ENCODE peak calls at places on chromosomes 1 and 21, in ten cellular contexts. W is NCI-H1436; T is A549; V is glutamatergic neuron; E is NCI-H446; S is Caki2; K is activated naive CD4-positive, alpha-beta T cell treated with anti-CD3 and anti-CD28 coated beads for 36 hours; D is NCI-H1092; P is kidney; G is kidney tubule cell. Q is an unnamed sample.

GRCh38 chr1:95021794-95022193 is 51.0 kb downstream of the ALG14 start:
- DNase-seq in V (no peak), D (no peak), S (no peak), E (no peak), W (no peak), T (no peak), K (no peak), G (no peak), P (no peak), Q (no peak)

GRCh38 chr1:99198377-99198776 is 65.9 kb upstream of the PLPPR4 start:
- DNase-seq in G (no peak), S (no peak), E (no peak), T (no peak), V (no peak), D (no peak), P (no peak), W (no peak), K (no peak), Q (no peak)

GRCh38 chr1:31400393-31400792 is 12.6 kb upstream of the SERINC2 start:
- DNase-seq in K (no peak), W (no peak), D (no peak), P (no peak), E (no peak), G (no peak), T (no peak), S (no peak), V (no peak), Q (peak)

GRCh38 chr1:205633421-205633976 is 1.7 kb upstream of the ELK4 start:
- DNase-seq in W (no peak), T (no peak), G (no peak), D (no peak), E (no peak), P (no peak), V (no peak), K (no peak), S (no peak), Q (no peak)

GRCh38 chr1:14181191-14181793 is 417.2 kb upstream of the KAZN start:
- DNase-seq in S (no peak), V (no peak), D (no peak), K (no peak), P (no peak), T (no peak), E (no peak), W (peak), G (no peak), Q (no peak)

GRCh38 chr1:194437135-194437534 is 1250.7 kb upstream of the B3GALT2 start:
- DNase-seq in E (no peak), S (no peak), W (no peak), V (no peak), T (no peak), P (no peak), D (no peak), K (no peak), G (no peak), Q (no peak)

GRCh38 chr1:117657031-117657430 is 51.2 kb downstream of the TENT5C start:
- DNase-seq in P (no peak), G (peak), V (no peak), W (no peak), K (peak), S (no peak), E (no peak), T (no peak), D (no peak), Q (peak)

GRCh38 chr1:47592296-47592975 is 154.6 kb downstream of the FOXD2 start:
- DNase-seq in P (no peak), W (peak), V (no peak), K (no peak), S (no peak), G (no peak), D (peak), T (no peak), E (no peak), Q (no peak)

GRCh38 chr1:115064461-115064860 is 24.8 kb downstream of the TSPAN2 start:
- DNase-seq in E (no peak), S (no peak), V (no peak), T (no peak), W (no peak), D (no peak), P (no peak), K (no peak), G (no peak), Q (no peak)

GRCh38 chr1:59520759-59521442 is 224.0 kb downstream of the FGGY start:
- DNase-seq in K (no peak), G (peak), T (no peak), W (no peak), D (no peak), V (no peak), S (peak), P (peak), E (no peak), Q (no peak)

GRCh38 chr1:205191127-205191577 is 20.4 kb downstream of the DSTYK start:
- DNase-seq in S (peak), G (peak), V (no peak), P (no peak), W (no peak), T (no peak), D (no peak), K (no peak), E (no peak), Q (no peak)

GRCh38 chr21:27693376-27693775 is 726.5 kb upstream of the ADAMTS5 start:
- DNase-seq in D (no peak), V (no peak), K (no peak), T (no peak), S (peak), W (no peak), E (no peak), P (no peak), G (peak), Q (no peak)

GRCh38 chr1:172135923-172136610 is 284.4 kb upstream of the C1orf105 start:
- DNase-seq in T (no peak), S (no peak), V (no peak), P (no peak), K (no peak), W (no peak), E (no peak), G (no peak), D (no peak), Q (peak)

GRCh38 chr1:224325959-224326358 is 4.0 kb downstream of the NVL start:
- DNase-seq in W (no peak), G (no peak), D (no peak), E (no peak), K (no peak), T (no peak), P (no peak), S (no peak), V (no peak), Q (no peak)

GRCh38 chr1:229459815-229460214 is 25.9 kb upstream of the ACTA1 start:
- DNase-seq in W (no peak), S (no peak), P (no peak), E (no peak), T (no peak), D (no peak), V (no peak), G (no peak), K (no peak), Q (no peak)

GRCh38 chr1:79633456-79633855 is 626.9 kb upstream of the ADGRL4 start:
- DNase-seq in W (no peak), D (no peak), G (peak), T (no peak), S (no peak), K (no peak), V (no peak), E (no peak), P (no peak), Q (peak)

GRCh38 chr1:50271968-50272578 is 151.2 kb downstream of the DMRTA2 start:
- DNase-seq in P (no peak), V (peak), K (peak), E (no peak), T (peak), S (no peak), G (peak), W (peak), D (no peak), Q (peak)

GRCh38 chr1:86068126-86068805 is 88.3 kb downstream of the COL24A1 start:
- DNase-seq in G (no peak), K (no peak), T (no peak), D (no peak), S (no peak), W (no peak), E (peak), P (no peak), V (no peak), Q (no peak)

GRCh38 chr21:39456665-39457064 is 4.9 kb downstream of the SH3BGR start:
- DNase-seq in V (no peak), W (no peak), S (no peak), D (no peak), G (no peak), T (peak), E (no peak), K (no peak), P (no peak), Q (no peak)

GRCh38 chr1:180571060-180571831 is 12.5 kb downstream of the OVAAL start:
- DNase-seq in V (no peak), D (no peak), K (no peak), T (no peak), S (no peak), E (no peak), W (no peak), P (no peak), G (peak), Q (no peak)

GRCh38 chr1:202189919-202190715 is 3.5 kb upstream of the LGR6 start:
- DNase-seq in P (no peak), E (no peak), S (no peak), K (no peak), T (no peak), W (no peak), G (peak), D (no peak), V (no peak), Q (no peak)

GRCh38 chr1:231616667-231617066 is 9.9 kb upstream of the DISC1 start:
- DNase-seq in W (no peak), S (no peak), E (no peak), G (no peak), P (no peak), K (no peak), V (no peak), T (no peak), D (no peak), Q (no peak)

GRCh38 chr1:204726478-204726877 is 40.9 kb upstream of the LRRN2 start:
- DNase-seq in S (peak), E (peak), W (no peak), G (peak), K (peak), V (no peak), T (peak), P (no peak), D (no peak), Q (no peak)

GRCh38 chr1:105204836-105205371 is 1455.2 kb downstream of the AMY1C start:
- DNase-seq in V (peak), S (no peak), G (no peak), E (no peak), P (no peak), D (no peak), W (no peak), T (no peak), K (no peak), Q (no peak)

GRCh38 chr1:24745711-24746582 is 700 bp downstream of the CLIC4 start:
- DNase-seq in T (no peak), V (peak), P (no peak), S (peak), K (peak), E (peak), G (peak), W (no peak), D (peak), Q (no peak)

GRCh38 chr1:58726581-58726980 is 26.7 kb upstream of the MYSM1 start:
- DNase-seq in E (no peak), W (no peak), K (no peak), S (no peak), G (no peak), P (no peak), V (no peak), T (no peak), D (no peak), Q (no peak)

GRCh38 chr1:196002906-196003305 is 605.3 kb downstream of the KCNT2 start:
- DNase-seq in V (no peak), S (peak), P (no peak), K (no peak), E (no peak), D (no peak), W (no peak), G (peak), T (no peak), Q (no peak)

GRCh38 chr1:3896396-3897000 is 3.6 kb downstream of the C1orf174 start:
- DNase-seq in G (no peak), D (no peak), S (no peak), V (no peak), P (peak), T (no peak), K (no peak), W (no peak), E (no peak), Q (no peak)

GRCh38 chr1:62746809-62747138 is 37.2 kb upstream of the ATG4C start:
- DNase-seq in V (no peak), K (no peak), S (no peak), W (no peak), G (no peak), T (no peak), P (no peak), D (no peak), E (no peak), Q (no peak)

GRCh38 chr1:214219916-214220315 is 61.0 kb upstream of the SMYD2 start:
- DNase-seq in T (peak), E (no peak), S (peak), V (no peak), P (no peak), G (peak), W (no peak), D (no peak), K (no peak), Q (no peak)

GRCh38 chr1:152227310-152227928 is 3.4 kb upstream of the HRNR start:
- DNase-seq in P (no peak), K (no peak), W (no peak), T (no peak), D (no peak), E (no peak), V (no peak), S (peak), G (no peak), Q (no peak)

GRCh38 chr1:42006836-42007235 is 88.1 kb upstream of the HIVEP3 start:
- DNase-seq in D (no peak), T (no peak), K (no peak), G (no peak), S (no peak), V (no peak), W (no peak), E (no peak), P (no peak), Q (no peak)

Q was measured in fibroblast of the conjunctiva.